ENCODE peak calls at places on chromosomes 2 and 18, in seven cellular contexts. I, M, A, S, Y, G and U are unnamed samples. For H3K4me1, the result is how much of the 10 kb centered on the place peaks cover.

GRCh38 chr18:48529796-48530195 is 9.0 kb upstream of the CTIF start:
- DNase-seq in I (peak), M (no peak), A (no peak), S (no peak), Y (no peak), G (no peak), U (no peak)

GRCh38 chr2:218878941-218879761 is 1.5 kb upstream of the WNT10A start:
- DNase-seq in I (no peak), M (peak), A (no peak), S (peak), Y (no peak), G (no peak), U (no peak)

GRCh38 chr2:207279520-207279919 is 113.8 kb upstream of the KLF7 start:
- DNase-seq in I (no peak), M (no peak), A (no peak), S (no peak), Y (no peak), G (no peak), U (no peak)

GRCh38 chr18:44823782-44824181 is 143.1 kb downstream of the SETBP1 start:
- DNase-seq in I (peak), M (no peak), A (no peak), S (no peak), Y (no peak), G (no peak), U (no peak)

GRCh38 chr18:46660955-46661749 is 4.1 kb upstream of the LOXHD1 start:
- DNase-seq in I (peak), M (no peak), A (no peak), S (peak), Y (no peak), G (no peak), U (no peak)

GRCh38 chr2:8676191-8676914 is 5.5 kb upstream of the ID2 start:
- DNase-seq in I (peak), M (peak), A (peak), S (no peak), Y (peak), G (peak), U (peak)

GRCh38 chr2:105384861-105385260 is 14.0 kb downstream of the FHL2 start:
- DNase-seq in I (no peak), M (no peak), A (no peak), S (no peak), Y (no peak), G (no peak), U (no peak)

GRCh38 chr18:6874316-6874715 is 144.8 kb downstream of the ARHGAP28 start:
- DNase-seq in I (peak), M (no peak), A (no peak), S (no peak), Y (peak), G (no peak), U (no peak)

GRCh38 chr2:39304200-39304599 is 60.4 kb upstream of the CDKL4 start:
- DNase-seq in I (no peak), M (no peak), A (no peak), S (no peak), Y (no peak), G (no peak), U (no peak)

GRCh38 chr18:67425724-67426123 is 90.8 kb downstream of the DSEL start:
- DNase-seq in I (peak), M (no peak), A (no peak), S (no peak), Y (no peak), G (no peak), U (no peak)

GRCh38 chr2:63009490-63009889 is 41.1 kb upstream of the OTX1 start:
- DNase-seq in I (no peak), M (no peak), A (no peak), S (no peak), Y (no peak), G (no peak), U (no peak)

GRCh38 chr2:236568068-236568921 is 1.3 kb upstream of the ACKR3 start:
- DNase-seq in I (no peak), M (peak), A (peak), S (no peak), Y (no peak), G (peak), U (peak)

GRCh38 chr2:715847-716573 is 38.8 kb upstream of the TMEM18 start:
- DNase-seq in I (peak), M (no peak), A (no peak), S (no peak), Y (no peak), G (no peak), U (no peak)

GRCh38 chr2:11567631-11568031 is 33.8 kb downstream of the GREB1 start:
- DNase-seq in I (no peak), M (no peak), A (peak), S (no peak), Y (no peak), G (no peak), U (peak)

GRCh38 chr18:77065221-77065981 is 67.2 kb downstream of the MBP start:
- DNase-seq in I (peak), M (no peak), A (peak), S (no peak), Y (no peak), G (peak), U (no peak)

GRCh38 chr2:15588329-15588919 is 3.2 kb upstream of the DDX1 start:
- DNase-seq in I (peak), M (peak), A (no peak), S (peak), Y (no peak), G (peak), U (no peak)

GRCh38 chr2:204432196-204432595 is 113.1 kb upstream of the PARD3B start:
- DNase-seq in I (no peak), M (no peak), A (no peak), S (no peak), Y (no peak), G (no peak), U (no peak)

GRCh38 chr2:215529271-215529670 is 93.4 kb upstream of the FN1 start:
- DNase-seq in I (peak), M (no peak), A (no peak), S (no peak), Y (no peak), G (no peak), U (no peak)

GRCh38 chr2:113179446-113180045 is 5.8 kb downstream of the PSD4 start:
- DNase-seq in I (no peak), M (no peak), A (no peak), S (no peak), Y (no peak), G (no peak), U (no peak)
- H3K4me1 ChIP-seq in I (under half), M (under half), A (under half), S (under half), Y (under half), G (under half), U (under half)

GRCh38 chr2:213185147-213185822 is 33.9 kb upstream of the IKZF2 start:
- DNase-seq in I (no peak), M (no peak), A (no peak), S (no peak), Y (no peak), G (no peak), U (no peak)
- TF ChIP-seq CTCF in I (no peak), M (no peak), A (no peak), S (no peak), Y (no peak), G (no peak), U (no peak)

GRCh38 chr2:136377423-136378382 is 259.8 kb upstream of the CXCR4 start:
- DNase-seq in I (no peak), M (no peak), A (no peak), S (no peak), Y (peak), G (no peak), U (no peak)
- H3K4me1 ChIP-seq in I (under half), M (under half), A (under half), S (under half), Y (under half), G (under half), U (under half)

GRCh38 chr2:185979546-185980071 is 241.0 kb downstream of the FSIP2 start:
- DNase-seq in I (no peak), M (no peak), A (no peak), S (peak), Y (no peak), G (no peak), U (no peak)
- TF ChIP-seq CTCF in I (no peak), M (no peak), A (no peak), S (peak), Y (no peak), G (no peak), U (no peak)

GRCh38 chr2:20189299-20189931 is 35.5 kb downstream of the SDC1 start:
- DNase-seq in I (no peak), M (no peak), A (no peak), S (no peak), Y (no peak), G (no peak), U (no peak)
- H3K4me1 ChIP-seq in I (under half), M (under half), A (under half), S (under half), Y (under half), G (under half), U (under half)

GRCh38 chr18:477565-477964 is 22.9 kb downstream of the COLEC12 start:
- DNase-seq in I (no peak), M (no peak), A (no peak), S (no peak), Y (no peak), G (no peak), U (no peak)

GRCh38 chr18:474416-474815 is 26.1 kb downstream of the COLEC12 start:
- DNase-seq in I (no peak), M (no peak), A (no peak), S (no peak), Y (no peak), G (no peak), U (no peak)

GRCh38 chr18:478679-479078 is 21.8 kb downstream of the COLEC12 start:
- DNase-seq in I (peak), M (no peak), A (no peak), S (no peak), Y (no peak), G (no peak), U (no peak)

GRCh38 chr18:475202-475624 is 25.3 kb downstream of the COLEC12 start:
- DNase-seq in I (peak), M (no peak), A (no peak), S (no peak), Y (no peak), G (no peak), U (no peak)

GRCh38 chr18:476368-476767 is 24.1 kb downstream of the COLEC12 start:
- DNase-seq in I (no peak), M (no peak), A (no peak), S (no peak), Y (no peak), G (no peak), U (no peak)
- TF ChIP-seq CTCF in I (no peak), M (no peak), A (no peak), S (no peak), Y (no peak), G (no peak), U (no peak)

GRCh38 chr2:230930928-230931555 is 6.0 kb upstream of the GPR55 start:
- DNase-seq in I (no peak), M (no peak), A (no peak), S (no peak), Y (no peak), G (no peak), U (no peak)

GRCh38 chr2:230930149-230930780 is 5.2 kb upstream of the GPR55 start:
- DNase-seq in I (no peak), M (no peak), A (no peak), S (no peak), Y (no peak), G (no peak), U (no peak)

GRCh38 chr2:230928701-230929380 is 3.8 kb upstream of the GPR55 start:
- DNase-seq in I (no peak), M (peak), A (peak), S (no peak), Y (no peak), G (no peak), U (no peak)

GRCh38 chr2:230927711-230928341 is 2.8 kb upstream of the GPR55 start:
- DNase-seq in I (no peak), M (peak), A (peak), S (no peak), Y (no peak), G (no peak), U (no peak)

GRCh38 chr2:230929381-230930148 is 4.5 kb upstream of the GPR55 start:
- DNase-seq in I (no peak), M (no peak), A (no peak), S (no peak), Y (no peak), G (no peak), U (no peak)
- H3K4me1 ChIP-seq in I (under half), M (under half), A (under half), S (under half), Y (under half), G (under half), U (under half)